ENCODE peak calls at places on chromosomes 5 and 9, in seven cellular contexts. A, G, Q, U, D, W and Z are unnamed samples.

GRCh38 chr9:89625721-89626687 is 21.2 kb downstream of the GADD45G start:
- DNase-seq in W (no peak), U (no peak), D (no peak), G (no peak), Q (no peak), A (no peak), Z (no peak)

GRCh38 chr5:56490971-56491468 is 257.9 kb upstream of the ANKRD55 start:
- DNase-seq in U (no peak), Q (no peak), D (no peak), A (no peak), G (no peak), W (no peak), Z (no peak)

GRCh38 chr5:83924891-83925290 is 204.2 kb upstream of the HAPLN1 start:
- DNase-seq in A (no peak), W (no peak), G (no peak), U (no peak), Q (peak), D (no peak), Z (no peak)

GRCh38 chr5:95686661-95687060 is 3.9 kb upstream of the SPATA9 start:
- DNase-seq in U (no peak), G (no peak), D (no peak), W (no peak), A (no peak), Q (no peak), Z (no peak)

GRCh38 chr5:123429221-123429954 is 6.2 kb upstream of the CEP120 start:
- DNase-seq in G (no peak), W (no peak), A (no peak), D (no peak), Q (no peak), U (no peak), Z (no peak)

GRCh38 chr9:36877239-36877638 is 156.8 kb downstream of the PAX5 start:
- DNase-seq in W (peak), Q (no peak), U (no peak), D (no peak), G (no peak), A (no peak), Z (peak)

GRCh38 chr9:101536938-101537337 is 3.3 kb downstream of the RNF20 start:
- DNase-seq in D (no peak), U (no peak), W (no peak), Q (peak), A (no peak), G (no peak), Z (no peak)

GRCh38 chr9:112433715-112434392 is 52.8 kb upstream of the KIAA1958 start:
- DNase-seq in Q (no peak), U (no peak), A (no peak), G (no peak), W (no peak), D (no peak), Z (no peak)

GRCh38 chr5:42974546-42974945 is 65.6 kb downstream of the ANXA2R start:
- DNase-seq in G (no peak), D (no peak), U (no peak), W (no peak), Q (no peak), A (no peak), Z (no peak)

GRCh38 chr9:38707885-38708640 is 11.9 kb downstream of the FAM240B start:
- DNase-seq in G (no peak), U (no peak), A (no peak), W (peak), D (no peak), Q (no peak), Z (peak)

DNA sequence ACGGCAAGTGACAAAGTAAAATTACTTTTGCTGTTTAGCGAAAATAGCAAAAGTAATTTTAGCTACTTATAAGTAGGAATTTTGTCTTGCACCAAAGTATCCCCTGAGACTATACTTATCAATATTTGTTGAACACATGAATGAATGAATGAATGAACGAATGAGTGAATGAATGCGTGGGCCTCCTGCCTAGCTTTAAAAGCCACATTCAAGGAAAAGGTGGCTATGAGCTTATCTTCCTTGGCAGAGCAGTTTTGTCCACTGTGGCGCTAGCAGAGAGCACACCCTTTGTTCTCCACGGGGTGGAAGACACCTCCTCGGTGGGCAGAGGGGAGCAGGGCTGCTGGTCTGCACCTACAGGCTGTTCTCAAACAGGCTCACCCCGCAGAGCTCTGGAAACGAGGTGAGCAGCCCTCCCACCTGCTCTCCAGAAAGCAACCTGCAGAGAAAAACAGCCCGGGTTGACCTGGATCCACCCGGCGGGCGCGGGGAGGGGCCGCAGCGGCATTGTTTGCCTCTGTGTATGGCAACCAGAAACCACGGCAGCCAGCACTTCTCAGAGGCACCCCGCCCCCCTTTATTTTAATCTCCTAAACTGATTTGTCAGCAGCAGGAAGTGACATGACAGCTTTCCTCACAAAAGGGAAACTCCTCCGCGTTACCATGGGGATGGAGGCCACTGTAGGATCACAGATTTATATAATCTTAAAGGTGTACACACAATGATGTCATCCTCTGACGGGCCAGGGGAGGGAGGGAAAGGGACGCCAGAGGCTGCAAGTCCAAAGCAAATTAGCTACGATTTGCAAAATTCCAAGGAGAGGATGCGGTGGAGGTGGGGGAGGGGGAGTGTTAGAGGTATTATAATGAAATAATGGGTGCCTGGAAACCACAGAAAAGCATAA is 5.9 kb downstream of the DUSP1 start:
- DNase-seq in G (peak), A (peak), U (peak), Q (peak), D (peak), W (peak), Z (peak)
- TF ChIP-seq CTCF in G (peak), A (no peak), U (no peak), Q (no peak), D (no peak), W (no peak), Z (no peak)

DNA sequence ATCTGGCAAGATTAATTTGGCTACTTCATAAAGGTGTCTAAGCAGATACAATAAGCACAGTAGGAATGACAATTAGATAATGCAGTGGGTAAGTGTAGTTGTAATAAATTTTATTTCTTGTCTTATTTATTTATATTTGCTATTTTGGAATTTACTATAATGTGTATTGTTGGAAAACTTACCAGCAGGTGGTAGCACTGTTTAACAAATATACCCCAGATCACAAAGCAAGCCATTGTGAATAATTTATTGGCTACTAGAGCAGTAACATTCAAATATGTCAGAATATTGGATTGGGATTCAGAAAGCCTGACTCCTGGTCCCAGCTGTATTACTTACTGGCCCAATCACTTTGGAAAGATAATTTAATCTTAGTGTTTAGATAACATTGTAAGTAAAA is 78.0 kb downstream of the ISOC1 start:
- DNase-seq in D (no peak), W (no peak), Q (peak), A (no peak), G (no peak), U (no peak), Z (no peak)
- TF ChIP-seq CTCF in D (no peak), W (no peak), Q (peak), A (peak), G (no peak), U (peak), Z (no peak)

GRCh38 chr9:18626046-18626698 is 152.2 kb downstream of the ADAMTSL1 start:
- DNase-seq in Q (no peak), U (no peak), D (no peak), W (no peak), G (no peak), A (no peak), Z (no peak)
- TF ChIP-seq CTCF in Q (no peak), U (no peak), D (no peak), W (no peak), G (no peak), A (no peak), Z (no peak)

GRCh38 chr5:149791881-149792280 is 61.8 kb downstream of the PPARGC1B start:
- DNase-seq in Q (no peak), D (no peak), A (no peak), U (no peak), G (peak), W (no peak), Z (no peak)

GRCh38 chr5:149790276-149790675 is 60.2 kb downstream of the PPARGC1B start:
- DNase-seq in D (no peak), U (no peak), A (no peak), Q (no peak), W (no peak), G (peak), Z (no peak)

GRCh38 chr5:149794338-149795023 is 64.4 kb downstream of the PPARGC1B start:
- DNase-seq in U (no peak), D (no peak), W (no peak), G (no peak), A (peak), Q (no peak), Z (no peak)

GRCh38 chr5:149792963-149793362 is 62.9 kb downstream of the PPARGC1B start:
- DNase-seq in U (no peak), G (no peak), A (no peak), Q (peak), W (no peak), D (no peak), Z (no peak)

GRCh38 chr5:149792540-149792939 is 62.4 kb downstream of the PPARGC1B start:
- DNase-seq in Q (no peak), D (no peak), A (no peak), G (no peak), W (no peak), U (no peak), Z (no peak)
- TF ChIP-seq CTCF in Q (no peak), D (no peak), A (no peak), G (no peak), W (no peak), U (no peak), Z (no peak)

DNA sequence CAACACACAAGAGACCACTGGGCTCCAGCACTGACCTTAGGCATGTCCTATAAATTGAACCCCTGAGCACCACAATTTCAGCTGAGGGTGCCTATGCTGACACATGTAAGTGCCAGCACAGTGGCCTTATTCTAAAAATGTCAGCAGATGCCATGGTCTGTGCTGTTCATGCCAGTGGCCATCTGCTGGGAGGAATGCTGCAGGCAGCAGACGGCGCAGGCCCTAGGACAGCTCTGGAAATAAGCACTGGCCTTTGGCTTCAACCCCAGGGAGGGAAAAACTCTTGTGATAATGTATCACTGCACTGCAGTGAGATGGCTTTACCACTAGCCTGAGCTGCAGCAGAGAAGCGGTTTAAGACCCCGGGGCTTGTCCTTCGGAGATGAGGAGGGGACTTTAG is 98.5 kb downstream of the SYK start:
- DNase-seq in A (no peak), W (no peak), Q (no peak), D (no peak), U (peak), G (no peak), Z (no peak)
- TF ChIP-seq CTCF in A (no peak), W (no peak), Q (no peak), D (no peak), U (peak), G (no peak), Z (no peak)

GRCh38 chr5:151520294-151520693 is 70.8 kb downstream of the FAT2 start:
- DNase-seq in W (no peak), D (no peak), Q (no peak), A (no peak), G (no peak), U (no peak), Z (no peak)
- TF ChIP-seq CTCF in W (no peak), D (no peak), Q (no peak), A (no peak), G (no peak), U (peak), Z (no peak)

GRCh38 chr5:176409765-176410164 is 6.6 kb downstream of the CLTB start:
- DNase-seq in W (no peak), Q (no peak), A (no peak), D (no peak), G (no peak), U (no peak), Z (no peak)

GRCh38 chr5:176412517-176413254 is 3.7 kb downstream of the CLTB start:
- DNase-seq in G (no peak), D (no peak), W (no peak), Q (no peak), U (no peak), A (no peak), Z (no peak)

GRCh38 chr5:176413255-176413565 is 3.1 kb downstream of the CLTB start:
- DNase-seq in Q (peak), D (no peak), U (peak), G (no peak), W (no peak), A (no peak), Z (no peak)

GRCh38 chr5:176408590-176408989 is 7.7 kb downstream of the CLTB start:
- DNase-seq in A (no peak), D (no peak), G (no peak), W (no peak), Q (no peak), U (no peak), Z (no peak)

GRCh38 chr5:176410486-176411180 is 5.7 kb downstream of the CLTB start:
- DNase-seq in W (no peak), U (no peak), G (no peak), Q (no peak), A (no peak), D (no peak), Z (no peak)
- TF ChIP-seq CTCF in W (no peak), U (no peak), G (no peak), Q (no peak), A (no peak), D (no peak), Z (no peak)

DNA sequence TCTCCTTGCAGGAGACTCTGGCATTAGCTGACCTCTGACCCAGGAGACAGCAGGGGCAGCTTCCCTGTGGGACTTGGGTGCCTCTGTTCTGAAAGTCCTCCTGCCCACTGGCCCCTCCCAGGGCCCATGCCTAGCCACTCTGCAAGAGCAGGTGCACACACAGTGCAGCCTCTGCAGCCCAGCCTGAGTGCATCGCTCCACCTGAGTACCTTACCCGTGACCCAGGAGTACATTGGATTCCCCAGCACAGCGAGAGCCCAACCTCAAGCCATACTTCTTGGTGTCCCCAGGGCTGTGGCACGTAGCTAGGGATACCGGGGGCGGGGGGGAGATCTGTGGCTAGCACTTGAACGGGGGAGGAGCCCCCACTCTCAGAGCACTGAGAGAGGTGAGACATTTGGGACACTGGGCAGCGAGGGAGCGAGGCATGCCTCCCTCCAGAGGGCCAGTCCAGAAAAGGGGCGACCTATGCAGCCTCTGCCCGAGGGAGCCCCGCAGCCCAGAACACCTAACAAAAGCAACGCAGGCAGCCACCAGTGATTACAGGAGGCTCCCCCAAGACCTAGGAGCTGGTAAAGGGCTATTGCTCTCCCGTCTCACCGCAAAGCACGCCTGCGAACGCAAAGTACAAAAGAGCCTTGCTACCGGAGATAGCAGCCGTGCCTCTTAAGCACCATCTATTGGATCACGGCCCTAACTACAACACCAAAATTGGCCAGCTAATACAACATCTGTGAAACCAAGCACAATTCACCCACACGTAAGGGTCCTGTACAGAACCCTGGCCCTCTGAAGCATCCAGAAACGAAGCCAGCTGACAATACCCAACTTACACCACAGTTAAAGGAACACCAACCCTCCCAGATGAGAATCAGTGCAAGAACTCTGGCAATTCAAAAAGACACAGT is 826 bp upstream of the PRDM9 start:
- DNase-seq in G (no peak), Q (peak), D (no peak), W (no peak), U (no peak), A (no peak), Z (no peak)
- TF ChIP-seq CTCF in G (no peak), Q (peak), D (no peak), W (no peak), U (peak), A (no peak), Z (no peak)